ENCODE peak calls at places on chromosomes 11 and 22, in eight cellular contexts. X is fibroblast of pulmonary artery; Q is AG08395; W is CD4-positive, CD25-positive, alpha-beta regulatory T cell; A is NCI-H1092 treated with DMSO at 0.1 percent for 48 hours; N is renal cortical epithelial cell; Z is IMR-90; O is non-pigmented ciliary epithelial cell. L is an unnamed sample.

GRCh38 chr22:28183078-28183870 is 264.2 kb upstream of the PITPNB start:
- DNase-seq in O (no peak), X (no peak), A (no peak), Q (no peak), Z (no peak), N (no peak), W (no peak), L (no peak)

GRCh38 chr11:76561245-76561644 is 109.3 kb downstream of the LRRC32 start:
- DNase-seq in Q (peak), Z (no peak), X (no peak), W (no peak), A (no peak), N (no peak), O (no peak), L (no peak)

GRCh38 chr11:109486129-109486528 is 64.1 kb downstream of the C11orf87 start:
- DNase-seq in O (no peak), X (no peak), W (no peak), Q (no peak), A (peak), Z (no peak), N (no peak), L (no peak)

GRCh38 chr11:24635588-24636290 is 138.9 kb downstream of the LUZP2 start:
- DNase-seq in N (peak), A (no peak), W (no peak), O (no peak), X (no peak), Q (no peak), Z (peak), L (peak)

GRCh38 chr11:5007561-5007960 is 12.9 kb downstream of the OR51L1 start:
- DNase-seq in N (no peak), Q (no peak), O (no peak), W (no peak), X (no peak), A (no peak), Z (no peak), L (peak)

GRCh38 chr11:75714211-75714610 is 3.4 kb upstream of the MOGAT2 start:
- DNase-seq in W (no peak), X (no peak), Z (no peak), O (no peak), A (peak), N (no peak), Q (no peak), L (no peak)

GRCh38 chr22:36755316-36755715 is 20.6 kb downstream of the IFT27 start:
- DNase-seq in Z (no peak), A (no peak), W (no peak), N (no peak), O (no peak), X (no peak), Q (no peak), L (no peak)

GRCh38 chr11:6259638-6260019 is at the start of gene CCKBR:
- DNase-seq in Q (no peak), Z (no peak), N (no peak), W (peak), A (no peak), X (no peak), O (no peak), L (no peak)

GRCh38 chr22:31867386-31868153 is 76.8 kb upstream of the YWHAH start:
- DNase-seq in X (no peak), W (no peak), O (no peak), A (no peak), Z (no peak), N (no peak), Q (no peak), L (no peak)

GRCh38 chr11:95011376-95011775 is 13.7 kb upstream of the KDM4E start:
- DNase-seq in Q (no peak), X (no peak), O (no peak), A (no peak), Z (no peak), N (no peak), W (no peak), L (peak)

GRCh38 chr11:120931057-120931779 is 92.7 kb upstream of the TBCEL start:
- DNase-seq in X (no peak), Q (no peak), A (no peak), Z (no peak), N (no peak), W (no peak), O (no peak), L (no peak)

GRCh38 chr22:33838644-33839043 is 81.6 kb downstream of the LARGE1 start:
- DNase-seq in X (no peak), Z (no peak), A (no peak), N (no peak), O (no peak), Q (no peak), W (no peak), L (no peak)

GRCh38 chr11:93143800-93144199 is 54.0 kb downstream of the SLC36A4 start:
- DNase-seq in X (no peak), Z (peak), N (no peak), O (no peak), Q (no peak), A (no peak), W (no peak), L (no peak)

GRCh38 chr11:67405196-67405567 is 1.3 kb downstream of the TBC1D10C start:
- DNase-seq in X (no peak), Q (no peak), W (no peak), A (no peak), O (no peak), Z (no peak), N (no peak), L (no peak)

GRCh38 chr11:78420796-78421209 is 3.2 kb upstream of the GAB2 start:
- DNase-seq in A (peak), X (peak), W (no peak), Z (peak), O (peak), N (peak), Q (no peak), L (peak)

GRCh38 chr22:41603873-41604332 is 14.3 kb upstream of the PMM1 start:
- DNase-seq in Q (no peak), W (peak), A (no peak), O (no peak), Z (no peak), N (peak), X (no peak), L (no peak)

GRCh38 chr11:88042238-88043032 is 132.8 kb downstream of the RAB38 start:
- DNase-seq in O (no peak), W (no peak), Z (no peak), A (no peak), N (peak), Q (no peak), X (no peak), L (no peak)

GRCh38 chr22:21758465-21758864 is 22.9 kb upstream of the YPEL1 start:
- DNase-seq in O (no peak), A (no peak), X (no peak), N (no peak), W (no peak), Z (no peak), Q (no peak), L (no peak)

GRCh38 chr22:38947321-38948112 is 9.9 kb upstream of the APOBEC3A start:
- DNase-seq in Z (no peak), X (no peak), A (no peak), Q (no peak), N (peak), W (no peak), O (no peak), L (no peak)

GRCh38 chr11:69442012-69442806 is 39.3 kb upstream of the LINC01488 start:
- DNase-seq in W (no peak), N (peak), Q (no peak), Z (no peak), O (no peak), X (no peak), A (peak), L (peak)

GRCh38 chr22:21939392-21940319 is 13.0 kb downstream of the PPM1F start:
- DNase-seq in Q (no peak), Z (no peak), X (no peak), N (no peak), A (no peak), W (no peak), O (no peak), L (no peak)

GRCh38 chr11:111086058-111086457 is 159.5 kb upstream of the POU2AF2 start:
- DNase-seq in W (no peak), Q (no peak), A (peak), O (no peak), N (no peak), X (no peak), Z (no peak), L (no peak)

GRCh38 chr11:61026121-61027031 is 54.9 kb downstream of the CD6 start:
- DNase-seq in Q (no peak), W (peak), N (no peak), Z (no peak), O (no peak), X (no peak), A (no peak), L (no peak)

GRCh38 chr22:42745118-42745517 is 24.4 kb upstream of the A4GALT start:
- DNase-seq in X (peak), N (no peak), W (no peak), O (no peak), A (no peak), Q (peak), Z (peak), L (peak)

GRCh38 chr11:96162816-96163499 is 180.0 kb downstream of the MAML2 start:
- DNase-seq in A (no peak), Z (peak), Q (peak), X (peak), O (no peak), N (no peak), W (no peak), L (peak)

GRCh38 chr22:48664586-48664985 is 1163.1 kb downstream of the BRD1 start:
- DNase-seq in Z (no peak), X (no peak), W (no peak), A (no peak), O (no peak), Q (no peak), N (no peak), L (no peak)

GRCh38 chr11:60767388-60767811 is 10.7 kb downstream of the MS4A15 start:
- DNase-seq in N (no peak), A (no peak), O (no peak), W (no peak), X (no peak), Z (no peak), Q (no peak), L (no peak)

GRCh38 chr11:113134605-113135004 is 173.4 kb downstream of the NCAM1 start:
- DNase-seq in Z (no peak), A (no peak), X (no peak), Q (no peak), N (no peak), O (no peak), W (no peak), L (peak)

GRCh38 chr11:47863189-47863892 is 15.2 kb upstream of the NUP160 start:
- DNase-seq in W (no peak), X (peak), A (no peak), Z (peak), N (no peak), Q (peak), O (no peak), L (no peak)

GRCh38 chr11:69958308-69958707 is 119.8 kb upstream of the ANO1 start:
- DNase-seq in Q (no peak), A (no peak), X (peak), N (no peak), W (no peak), O (peak), Z (peak), L (no peak)

GRCh38 chr11:9219115-9219514 is 46.0 kb downstream of the DENND5A start:
- DNase-seq in A (no peak), Q (peak), X (peak), O (no peak), Z (peak), N (peak), W (no peak), L (no peak)

GRCh38 chr11:73889019-73889418 is 12.2 kb downstream of the PAAF1 start:
- DNase-seq in N (peak), A (no peak), X (peak), Z (peak), W (no peak), O (no peak), Q (no peak), L (peak)

GRCh38 chr11:108943853-108944252 is 279.0 kb downstream of the DDX10 start:
- DNase-seq in W (no peak), X (no peak), O (no peak), Q (no peak), A (no peak), N (no peak), Z (no peak), L (no peak)

GRCh38 chr11:63918576-63919171 is 1.7 kb upstream of the RCOR2 start:
- DNase-seq in Q (no peak), X (no peak), N (no peak), O (no peak), A (no peak), W (no peak), Z (no peak), L (no peak)

GRCh38 chr11:7571640-7572000 is 57.8 kb downstream of the PPFIBP2 start:
- DNase-seq in N (peak), W (no peak), Q (peak), A (peak), X (peak), Z (peak), O (no peak), L (peak)

GRCh38 chr11:120089036-120090001 is 48.6 kb downstream of the TRIM29 start:
- DNase-seq in Z (no peak), N (no peak), X (no peak), W (no peak), A (no peak), O (no peak), Q (no peak), L (no peak)

GRCh38 chr11:2998073-2998850 is 6.1 kb upstream of the NAP1L4 start:
- DNase-seq in O (no peak), X (no peak), A (no peak), Z (no peak), W (no peak), N (no peak), Q (no peak), L (no peak)